ENCODE peak calls at places on chromosomes 2 and 18, in four cellular contexts. L is stomach, J is breast epithelium, Y is thoracic aorta. G is an unnamed sample. For H3K27me3, the result is how much of the 10 kb centered on the place peaks cover.

GRCh38 chr2:234564719-234565118 is 67.8 kb upstream of the ARL4C start:
- DNase-seq in L (no peak), J (no peak), Y (no peak), G (peak)

GRCh38 chr2:203740741-203741363 is 34.4 kb downstream of the CD28 start:
- DNase-seq in L (no peak), J (no peak), Y (no peak), G (no peak)

GRCh38 chr2:240259201-240259923 is 118.9 kb upstream of the OTOS start:
- DNase-seq in L (no peak), J (no peak), Y (peak), G (no peak)

GRCh38 chr2:26186371-26186770 is 13.5 kb downstream of the GAREM2 start:
- DNase-seq in L (no peak), J (no peak), Y (no peak), G (no peak)

GRCh38 chr2:239927424-239927981 is 97.6 kb downstream of the NDUFA10 start:
- DNase-seq in L (peak), J (no peak), Y (no peak), G (peak)

GRCh38 chr2:47072018-47072691 is 83.0 kb downstream of the STPG4 start:
- DNase-seq in L (no peak), J (peak), Y (peak), G (no peak)

GRCh38 chr2:219058541-219059374 is 2.0 kb downstream of the IHH start:
- DNase-seq in L (peak), J (no peak), Y (no peak), G (no peak)

GRCh38 chr2:9773905-9774239 is 69.4 kb upstream of the TAF1B start:
- DNase-seq in L (no peak), J (no peak), Y (no peak), G (no peak)

GRCh38 chr2:101152195-101153076 is 1.3 kb upstream of the TBC1D8 start:
- DNase-seq in L (peak), J (peak), Y (no peak), G (peak)

GRCh38 chr18:76461692-76462325 is 33.2 kb downstream of the ZNF516 start:
- DNase-seq in L (no peak), J (no peak), Y (no peak), G (no peak)

GRCh38 chr2:221468288-221468687 is 103.8 kb downstream of the EPHA4 start:
- DNase-seq in L (no peak), J (no peak), Y (no peak), G (no peak)

GRCh38 chr18:75544496-75544895 is 117.0 kb upstream of the SMIM21 start:
- DNase-seq in L (no peak), J (no peak), Y (no peak), G (peak)

GRCh38 chr2:129444417-129445150 is 534.9 kb upstream of the RAB6C start:
- DNase-seq in L (no peak), J (no peak), Y (no peak), G (no peak)

GRCh38 chr2:231563378-231563961 is 29.2 kb upstream of the TEX44 start:
- DNase-seq in L (peak), J (peak), Y (no peak), G (peak)
- TF ChIP-seq CTCF in L (peak), J (no peak), Y (peak), G (peak)

DNA sequence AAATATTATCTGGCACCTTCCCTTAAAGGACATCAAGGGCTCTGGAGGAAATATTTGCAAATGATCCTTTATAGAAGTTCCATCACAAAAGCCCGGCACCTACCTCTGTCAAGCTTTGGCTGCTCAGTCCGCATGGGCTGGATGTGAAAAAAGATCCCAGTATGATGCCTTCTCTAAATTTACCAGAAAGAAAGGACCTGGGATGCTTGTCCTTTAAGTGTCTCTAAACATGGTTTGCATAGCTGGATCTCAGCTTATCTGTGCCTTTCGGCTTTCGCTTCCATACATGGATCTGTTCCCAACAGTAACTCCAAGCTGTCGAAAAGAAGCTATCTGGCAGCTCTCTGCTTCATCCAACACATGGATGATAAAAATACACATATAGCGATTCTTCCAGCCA is 60.4 kb upstream of the SLC8A1 start:
- DNase-seq in L (no peak), J (no peak), Y (no peak), G (no peak)
- H3K4me3 ChIP-seq in L (peak), J (peak), Y (peak), G (no peak)

GRCh38 chr2:70907130-70907756 is 28.5 kb upstream of the ATP6V1B1 start:
- DNase-seq in L (peak), J (no peak), Y (no peak), G (no peak)
- H3K27me3 ChIP-seq in L (half or more), J (under half), Y (under half), G (under half)

DNA sequence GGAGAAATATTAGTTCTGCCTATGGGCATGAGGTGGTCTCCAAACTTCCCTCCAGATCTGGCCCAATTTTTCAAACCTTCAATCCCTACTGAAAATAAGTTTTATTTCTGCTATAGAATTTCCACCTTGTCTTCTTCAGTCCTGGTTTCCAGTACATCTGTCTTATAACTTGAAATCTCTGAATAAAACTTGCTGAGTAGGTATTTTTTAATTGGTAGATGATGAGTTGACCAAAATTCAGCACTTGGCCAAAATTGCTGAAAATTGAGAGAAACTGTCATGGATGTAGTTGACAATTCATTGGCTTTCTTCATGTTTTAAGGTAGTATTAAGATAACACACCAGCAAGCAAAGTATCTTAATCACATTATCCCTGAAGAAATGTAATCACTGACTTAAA is 206.2 kb downstream of the PARD3B start:
- DNase-seq in L (no peak), J (no peak), Y (no peak), G (no peak)
- TF ChIP-seq CTCF in L (no peak), J (no peak), Y (no peak), G (no peak)

GRCh38 chr2:132902626-132903025 is 232.6 kb upstream of the LYPD1 start:
- DNase-seq in L (no peak), J (no peak), Y (no peak), G (no peak)
- H3K4me3 ChIP-seq in L (no peak), J (no peak), Y (no peak), G (no peak)